ENCODE peak calls at places on chromosomes 16 and 17, in six cellular contexts. V is Right ventricle myocardium superior; Y is BJ; G is fibroblast of mammary gland; M is ureter; K is activated CD4-positive, alpha-beta T cell treated with anti-CD3 and anti-CD28 coated beads for 24 hours. U is an unnamed sample.
A peak's percentile ranks its signal among the peaks of the same experiment; 100 is the strongest.

GRCh38 chr17:80970044-80970761 is 21.4 kb upstream of the CHMP6 start:
- DNase-seq in V (peak; percentile 55), Y (no peak), G (no peak), M (no peak), K (peak; percentile 35), U (no peak)

GRCh38 chr17:77325826-77326581 is 185.2 kb downstream of the SEC14L1 start:
- DNase-seq in V (peak; percentile 40), Y (no peak), G (peak; percentile 47), M (peak; percentile 46), K (no peak), U (peak; percentile 25)

GRCh38 chr16:16138034-16138635 is 85.2 kb downstream of the ABCC6 start:
- DNase-seq in V (no peak), Y (no peak), G (no peak), M (no peak), K (no peak), U (no peak)

GRCh38 chr17:74750327-74751069 is 2.1 kb downstream of the NHERF1 start:
- DNase-seq in V (no peak), Y (no peak), G (no peak), M (no peak), K (no peak), U (no peak)

GRCh38 chr17:72219136-72219823 is 98.5 kb downstream of the SOX9 start:
- DNase-seq in V (no peak), Y (no peak), G (no peak), M (no peak), K (no peak), U (no peak)

GRCh38 chr17:55446581-55447205 is 25.1 kb upstream of the MMD start:
- DNase-seq in V (no peak), Y (no peak), G (no peak), M (no peak), K (no peak), U (no peak)

GRCh38 chr16:12436201-12436657 is 367.5 kb downstream of the CPPED1 start:
- DNase-seq in V (no peak), Y (no peak), G (no peak), M (no peak), K (no peak), U (no peak)

GRCh38 chr16:12321363-12321762 is 344.8 kb downstream of the SNX29 start:
- DNase-seq in V (no peak), Y (no peak), G (no peak), M (no peak), K (no peak), U (no peak)

GRCh38 chr17:50263293-50264262 is 10.7 kb upstream of the TMEM92 start:
- DNase-seq in V (no peak), Y (no peak), G (no peak), M (no peak), K (no peak), U (no peak)

GRCh38 chr17:81254955-81255717 is 16.0 kb downstream of the NDUFAF8 start:
- DNase-seq in V (peak; percentile 92), Y (peak; percentile 15), G (peak; percentile 68), M (peak; percentile 75), K (no peak), U (no peak)

GRCh38 chr17:43416998-43417891 is 18.5 kb downstream of the ARL4D start:
- DNase-seq in V (peak; percentile 88), Y (no peak), G (peak; percentile 69), M (peak; percentile 83), K (no peak), U (no peak)